ENCODE peak calls at places on chromosomes 4 and X, in ten cellular contexts. One of them, this sample, is unnamed.

GRCh38 chr4:150411527-150411926 is 170.4 kb upstream of the MAB21L2 start:
- DNase-seq in K562: no peak
- DNase-seq in neural progenitor cell: peak
- DNase-seq in suprapubic skin: no peak
- DNase-seq in substantia nigra: no peak
- DNase-seq in astrocyte: peak
- DNase-seq in WERI-Rb-1: peak
- DNase-seq in hepatocyte: no peak
- DNase-seq in vagina: no peak
- DNase-seq in GM23338: no peak
- DNase-seq in this sample: no peak

GRCh38 chrX:150377010-150377409 is 13.9 kb downstream of the MAMLD1 start:
- DNase-seq in astrocyte: no peak
- DNase-seq in hepatocyte: no peak
- DNase-seq in neural progenitor cell: no peak
- DNase-seq in vagina: no peak
- DNase-seq in suprapubic skin: no peak
- DNase-seq in GM23338: no peak
- DNase-seq in WERI-Rb-1: no peak
- DNase-seq in K562: no peak
- DNase-seq in substantia nigra: no peak
- DNase-seq in this sample: no peak

GRCh38 chr4:121939690-121940089 is 12.2 kb downstream of the TRPC3 start:
- DNase-seq in hepatocyte: peak
- DNase-seq in GM23338: peak
- DNase-seq in suprapubic skin: no peak
- DNase-seq in neural progenitor cell: no peak
- DNase-seq in astrocyte: no peak
- DNase-seq in K562: no peak
- DNase-seq in substantia nigra: no peak
- DNase-seq in vagina: no peak
- DNase-seq in WERI-Rb-1: no peak
- DNase-seq in this sample: no peak

GRCh38 chrX:80216086-80216485 is 201.5 kb downstream of the TBX22 start:
- DNase-seq in GM23338: no peak
- DNase-seq in suprapubic skin: no peak
- DNase-seq in K562: no peak
- DNase-seq in substantia nigra: no peak
- DNase-seq in hepatocyte: no peak
- DNase-seq in neural progenitor cell: no peak
- DNase-seq in vagina: no peak
- DNase-seq in astrocyte: no peak
- DNase-seq in WERI-Rb-1: no peak
- DNase-seq in this sample: peak

GRCh38 chr4:41963105-41963504 is 18.5 kb upstream of the DCAF4L1 start:
- DNase-seq in K562: no peak
- DNase-seq in substantia nigra: no peak
- DNase-seq in vagina: no peak
- DNase-seq in suprapubic skin: no peak
- DNase-seq in neural progenitor cell: peak
- DNase-seq in hepatocyte: peak
- DNase-seq in GM23338: peak
- DNase-seq in WERI-Rb-1: no peak
- DNase-seq in astrocyte: peak
- DNase-seq in this sample: no peak

GRCh38 chr4:140704392-140704955 is 51.7 kb downstream of the TBC1D9 start:
- DNase-seq in substantia nigra: no peak
- DNase-seq in astrocyte: no peak
- DNase-seq in vagina: no peak
- DNase-seq in WERI-Rb-1: no peak
- DNase-seq in K562: no peak
- DNase-seq in suprapubic skin: no peak
- DNase-seq in GM23338: no peak
- DNase-seq in hepatocyte: no peak
- DNase-seq in neural progenitor cell: no peak
- DNase-seq in this sample: no peak

GRCh38 chrX:1876041-1876440 is 261.2 kb downstream of the ASMT start:
- DNase-seq in GM23338: no peak
- DNase-seq in suprapubic skin: no peak
- DNase-seq in WERI-Rb-1: no peak
- DNase-seq in neural progenitor cell: no peak
- DNase-seq in vagina: no peak
- DNase-seq in K562: no peak
- DNase-seq in substantia nigra: no peak
- DNase-seq in hepatocyte: no peak
- DNase-seq in astrocyte: no peak
- DNase-seq in this sample: no peak

GRCh38 chr4:1360423-1361283 is 13.6 kb downstream of the UVSSA start:
- DNase-seq in neural progenitor cell: no peak
- DNase-seq in GM23338: no peak
- DNase-seq in hepatocyte: no peak
- DNase-seq in suprapubic skin: no peak
- DNase-seq in WERI-Rb-1: no peak
- DNase-seq in vagina: no peak
- DNase-seq in K562: no peak
- DNase-seq in substantia nigra: no peak
- DNase-seq in astrocyte: peak
- DNase-seq in this sample: no peak

GRCh38 chrX:111284615-111285294 is 14.5 kb upstream of the CAPN6 start:
- DNase-seq in substantia nigra: no peak
- DNase-seq in neural progenitor cell: no peak
- DNase-seq in K562: no peak
- DNase-seq in astrocyte: no peak
- DNase-seq in hepatocyte: no peak
- DNase-seq in GM23338: no peak
- DNase-seq in suprapubic skin: no peak
- DNase-seq in WERI-Rb-1: no peak
- DNase-seq in vagina: no peak
- DNase-seq in this sample: no peak

GRCh38 chrX:130179579-130180215 is 7.9 kb downstream of the RAB33A start:
- DNase-seq in WERI-Rb-1: no peak
- DNase-seq in suprapubic skin: no peak
- DNase-seq in K562: peak
- DNase-seq in hepatocyte: no peak
- DNase-seq in vagina: no peak
- DNase-seq in GM23338: no peak
- DNase-seq in neural progenitor cell: no peak
- DNase-seq in substantia nigra: no peak
- DNase-seq in astrocyte: no peak
- DNase-seq in this sample: no peak

GRCh38 chr4:127410201-127410600 is 222.6 kb upstream of the INTU start:
- DNase-seq in GM23338: no peak
- DNase-seq in hepatocyte: no peak
- DNase-seq in substantia nigra: no peak
- DNase-seq in K562: no peak
- DNase-seq in astrocyte: no peak
- DNase-seq in vagina: no peak
- DNase-seq in WERI-Rb-1: no peak
- DNase-seq in neural progenitor cell: no peak
- DNase-seq in suprapubic skin: peak
- DNase-seq in this sample: no peak

GRCh38 chrX:47216393-47216925 is 2.0 kb upstream of the CDK16 start:
- DNase-seq in hepatocyte: no peak
- DNase-seq in WERI-Rb-1: peak
- DNase-seq in GM23338: no peak
- DNase-seq in neural progenitor cell: no peak
- DNase-seq in astrocyte: no peak
- DNase-seq in K562: no peak
- DNase-seq in vagina: no peak
- DNase-seq in substantia nigra: no peak
- DNase-seq in suprapubic skin: peak
- DNase-seq in this sample: no peak

GRCh38 chr4:128862608-128863313 is 53.3 kb downstream of the JADE1 start:
- DNase-seq in astrocyte: peak
- DNase-seq in WERI-Rb-1: no peak
- DNase-seq in hepatocyte: no peak
- DNase-seq in substantia nigra: no peak
- DNase-seq in neural progenitor cell: peak
- DNase-seq in K562: no peak
- DNase-seq in suprapubic skin: no peak
- DNase-seq in GM23338: no peak
- DNase-seq in vagina: no peak
- DNase-seq in this sample: no peak
- H3K27ac ChIP-seq in astrocyte: no peak
- H3K27ac ChIP-seq in WERI-Rb-1: no peak
- H3K27ac ChIP-seq in hepatocyte: no peak
- H3K27ac ChIP-seq in substantia nigra: no peak
- H3K27ac ChIP-seq in neural progenitor cell: peak
- H3K27ac ChIP-seq in K562: no peak
- H3K27ac ChIP-seq in suprapubic skin: no peak
- H3K27ac ChIP-seq in GM23338: peak
- H3K27ac ChIP-seq in vagina: no peak
- H3K27ac ChIP-seq in this sample: no peak

GRCh38 chrX:153780678-153781427 is at the start of gene SRPK3:
- DNase-seq in suprapubic skin: no peak
- DNase-seq in GM23338: no peak
- DNase-seq in astrocyte: no peak
- DNase-seq in WERI-Rb-1: peak
- DNase-seq in K562: no peak
- DNase-seq in vagina: no peak
- DNase-seq in neural progenitor cell: no peak
- DNase-seq in substantia nigra: no peak
- DNase-seq in hepatocyte: no peak
- DNase-seq in this sample: no peak

GRCh38 chrX:153778684-153779101 is 2.1 kb upstream of the SRPK3 start:
- DNase-seq in suprapubic skin: no peak
- DNase-seq in neural progenitor cell: no peak
- DNase-seq in K562: no peak
- DNase-seq in GM23338: no peak
- DNase-seq in astrocyte: no peak
- DNase-seq in WERI-Rb-1: no peak
- DNase-seq in vagina: no peak
- DNase-seq in substantia nigra: no peak
- DNase-seq in hepatocyte: no peak
- DNase-seq in this sample: no peak

GRCh38 chrX:153778151-153778551 is 2.7 kb upstream of the SRPK3 start:
- DNase-seq in neural progenitor cell: no peak
- DNase-seq in suprapubic skin: no peak
- DNase-seq in astrocyte: no peak
- DNase-seq in vagina: no peak
- DNase-seq in GM23338: no peak
- DNase-seq in WERI-Rb-1: no peak
- DNase-seq in substantia nigra: no peak
- DNase-seq in hepatocyte: no peak
- DNase-seq in K562: no peak
- DNase-seq in this sample: no peak

GRCh38 chrX:153781428-153782047 is 697 bp downstream of the SRPK3 start:
- DNase-seq in neural progenitor cell: no peak
- DNase-seq in WERI-Rb-1: no peak
- DNase-seq in astrocyte: no peak
- DNase-seq in suprapubic skin: no peak
- DNase-seq in vagina: no peak
- DNase-seq in GM23338: no peak
- DNase-seq in substantia nigra: no peak
- DNase-seq in hepatocyte: no peak
- DNase-seq in K562: no peak
- DNase-seq in this sample: no peak

DNA sequence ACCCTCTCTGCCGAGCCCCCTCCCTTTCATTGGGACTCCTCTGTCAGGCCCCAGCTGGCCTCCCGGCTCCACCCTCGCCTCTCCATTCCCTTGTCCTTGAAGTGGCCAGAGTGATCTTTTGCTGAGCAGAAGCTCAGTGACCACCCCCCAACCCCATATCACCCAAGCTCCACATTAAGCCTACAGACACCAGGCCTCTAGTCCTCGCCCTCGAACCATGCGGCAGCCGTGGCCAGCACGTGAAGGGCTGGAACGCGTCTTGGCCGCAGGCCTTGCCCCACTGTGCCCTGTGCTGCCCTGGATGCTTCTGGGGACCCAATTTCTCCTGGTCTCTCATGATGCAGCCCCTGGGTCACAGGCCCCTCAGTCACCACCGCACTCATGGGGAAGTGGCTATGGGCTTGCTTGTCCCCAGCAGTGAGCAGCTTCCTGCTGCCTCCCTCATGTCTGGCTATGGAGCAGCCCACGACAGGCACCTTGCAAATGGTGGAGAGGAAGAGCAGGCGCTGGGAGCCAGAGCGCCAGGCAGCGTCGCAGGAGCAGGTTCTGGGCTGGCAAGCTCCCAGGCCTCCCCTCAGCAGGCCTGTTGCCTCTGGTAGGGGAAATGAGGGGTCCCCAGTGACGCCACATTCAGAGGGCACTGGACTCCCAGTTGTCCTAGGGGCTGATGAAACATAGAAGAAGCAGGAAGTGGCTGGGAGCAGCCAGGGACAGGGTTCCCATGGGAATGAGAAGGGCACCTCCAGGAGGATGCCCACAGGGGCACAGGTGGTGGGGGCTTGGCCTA is 757 bp upstream of the SRPK3 start:
- DNase-seq in WERI-Rb-1: peak
- DNase-seq in hepatocyte: no peak
- DNase-seq in GM23338: no peak
- DNase-seq in substantia nigra: no peak
- DNase-seq in K562: no peak
- DNase-seq in vagina: no peak
- DNase-seq in astrocyte: no peak
- DNase-seq in suprapubic skin: no peak
- DNase-seq in neural progenitor cell: no peak
- DNase-seq in this sample: no peak
- H3K27ac ChIP-seq in WERI-Rb-1: peak
- H3K27ac ChIP-seq in hepatocyte: no peak
- H3K27ac ChIP-seq in GM23338: no peak
- H3K27ac ChIP-seq in substantia nigra: peak
- H3K27ac ChIP-seq in K562: no peak
- H3K27ac ChIP-seq in vagina: no peak
- H3K27ac ChIP-seq in astrocyte: no peak
- H3K27ac ChIP-seq in suprapubic skin: no peak
- H3K27ac ChIP-seq in neural progenitor cell: no peak
- H3K27ac ChIP-seq in this sample: no peak

DNA sequence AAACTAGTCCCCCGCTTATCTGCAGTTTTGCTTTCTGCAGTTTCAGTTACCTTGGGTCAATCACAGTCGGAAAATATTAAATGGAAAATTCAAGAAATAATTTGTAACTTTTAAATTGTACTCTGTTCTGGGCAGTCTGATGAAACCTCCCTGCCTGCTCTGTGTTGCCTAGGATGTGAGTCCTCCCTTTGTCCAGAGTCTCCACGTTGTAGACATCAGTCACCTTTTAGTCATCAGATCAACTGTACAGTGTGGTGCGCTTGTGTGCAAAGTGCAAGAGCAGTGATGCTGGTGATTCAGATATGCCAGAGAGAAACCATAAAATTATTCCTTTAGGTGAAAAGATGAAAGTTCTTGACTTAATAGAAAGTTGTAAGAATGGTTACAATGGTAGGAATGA is 1.5 kb downstream of the SPATA4 start:
- DNase-seq in suprapubic skin: no peak
- DNase-seq in WERI-Rb-1: no peak
- DNase-seq in K562: no peak
- DNase-seq in GM23338: no peak
- DNase-seq in astrocyte: peak
- DNase-seq in vagina: no peak
- DNase-seq in hepatocyte: no peak
- DNase-seq in substantia nigra: no peak
- DNase-seq in neural progenitor cell: no peak
- DNase-seq in this sample: peak
- H3K27ac ChIP-seq in suprapubic skin: no peak
- H3K27ac ChIP-seq in WERI-Rb-1: no peak
- H3K27ac ChIP-seq in K562: no peak
- H3K27ac ChIP-seq in GM23338: no peak
- H3K27ac ChIP-seq in astrocyte: peak
- H3K27ac ChIP-seq in vagina: no peak
- H3K27ac ChIP-seq in hepatocyte: no peak
- H3K27ac ChIP-seq in substantia nigra: no peak
- H3K27ac ChIP-seq in neural progenitor cell: no peak
- H3K27ac ChIP-seq in this sample: peak

GRCh38 chr4:81351653-81352455 is 119.9 kb downstream of the RASGEF1B start:
- DNase-seq in astrocyte: peak
- DNase-seq in hepatocyte: peak
- DNase-seq in GM23338: peak
- DNase-seq in substantia nigra: no peak
- DNase-seq in vagina: no peak
- DNase-seq in K562: peak
- DNase-seq in suprapubic skin: peak
- DNase-seq in neural progenitor cell: peak
- DNase-seq in WERI-Rb-1: peak
- DNase-seq in this sample: no peak
- H3K27ac ChIP-seq in astrocyte: no peak
- H3K27ac ChIP-seq in hepatocyte: no peak
- H3K27ac ChIP-seq in GM23338: no peak
- H3K27ac ChIP-seq in substantia nigra: no peak
- H3K27ac ChIP-seq in vagina: no peak
- H3K27ac ChIP-seq in K562: no peak
- H3K27ac ChIP-seq in suprapubic skin: no peak
- H3K27ac ChIP-seq in neural progenitor cell: no peak
- H3K27ac ChIP-seq in WERI-Rb-1: peak
- H3K27ac ChIP-seq in this sample: no peak

This sample was measured in epithelial cell of prostate.